ENCODE peak calls at places on chromosomes 16 and 17, in six cellular contexts. W is neural progenitor cell, D is endothelial cell, T is endodermal cell, F is HL-60, L is kidney epithelial cell. C is an unnamed sample.

GRCh38 chr17:81573794-81574642 is 21.9 kb upstream of the FAAP100 start:
- DNase-seq in D (no peak), W (no peak), T (no peak), L (no peak), F (no peak), C (no peak)

GRCh38 chr17:79485991-79486390 is 124.9 kb downstream of the RBFOX3 start:
- DNase-seq in D (no peak), W (no peak), L (no peak), F (no peak), T (no peak), C (no peak)

GRCh38 chr17:27552467-27552779 is 78.6 kb upstream of the LGALS9 start:
- DNase-seq in T (peak; percentile 80), W (no peak), D (no peak), L (no peak), F (no peak), C (peak; percentile 42)

GRCh38 chr17:8007836-8008235 is 5.4 kb downstream of the GUCY2D start:
- DNase-seq in F (no peak), W (no peak), L (no peak), T (no peak), D (no peak), C (no peak)

GRCh38 chr16:48347980-48348379 is 37.2 kb downstream of the SIAH1 start:
- DNase-seq in L (no peak), D (no peak), F (no peak), W (no peak), T (no peak), C (no peak)

GRCh38 chr17:64448665-64449512 is at the start of gene MILR1:
- DNase-seq in L (no peak), D (no peak), W (no peak), F (peak; percentile 97), T (no peak), C (no peak)

GRCh38 chr17:81409190-81409935 is 14.1 kb downstream of the BAHCC1 start:
- DNase-seq in W (peak; percentile 75), T (peak; percentile 86), D (no peak), L (no peak), F (no peak), C (no peak)

GRCh38 chr17:41812176-41813038 is at the start of gene FKBP10:
- DNase-seq in L (no peak), W (peak; percentile 95), D (peak; percentile 77), T (peak; percentile 96), F (peak; percentile 3), C (peak; percentile 66)

GRCh38 chr16:72124761-72125634 is 31.4 kb downstream of the DHX38 start:
- DNase-seq in F (peak; percentile 74), D (peak; percentile 76), L (peak; percentile 26), W (peak; percentile 80), T (peak; percentile 96), C (peak; percentile 73)

GRCh38 chr17:77491921-77492445 is 351.2 kb downstream of the SEC14L1 start:
- DNase-seq in F (no peak), W (no peak), D (no peak), T (peak; percentile 41), L (no peak), C (peak; percentile 82)

GRCh38 chr17:36127199-36127881 is 23.7 kb downstream of the CCL4 start:
- DNase-seq in F (no peak), L (no peak), D (no peak), W (no peak), T (no peak), C (peak; percentile 18)

GRCh38 chr17:3603119-3603869 is 5.9 kb downstream of the TRPV1 start:
- DNase-seq in W (no peak), D (no peak), L (peak; percentile 32), T (no peak), F (no peak), C (no peak)

GRCh38 chr17:3916013-3916696 is at the start of gene P2RX1:
- DNase-seq in W (no peak), L (no peak), F (peak; percentile 92), D (no peak), T (no peak), C (peak; percentile 78)

GRCh38 chr16:84308120-84308519 is 13.4 kb downstream of the WFDC1 start:
- DNase-seq in L (no peak), T (peak; percentile 91), W (peak; percentile 88), F (peak; percentile 25), D (peak; percentile 75), C (peak; percentile 38)

GRCh38 chr17:14359251-14359939 is 58.5 kb downstream of the HS3ST3B1 start:
- DNase-seq in D (no peak), F (peak; percentile 72), T (peak; percentile 68), L (no peak), W (no peak), C (peak; percentile 88)

GRCh38 chr16:4060823-4061222 is 55.4 kb downstream of the ADCY9 start:
- DNase-seq in L (no peak), W (no peak), D (no peak), F (no peak), T (no peak), C (no peak)

GRCh38 chr16:23141959-23142740 is 7.1 kb downstream of the USP31 start:
- DNase-seq in L (no peak), D (no peak), T (no peak), W (no peak), F (no peak), C (no peak)

GRCh38 chr16:30902070-30902972 is 5.9 kb downstream of the CTF1 start:
- DNase-seq in W (peak; percentile 92), T (peak; percentile 88), D (peak; percentile 84), L (no peak), F (peak; percentile 74), C (peak; percentile 62)

GRCh38 chr17:29195465-29196081 is 15.4 kb upstream of the MYO18A start:
- DNase-seq in L (no peak), T (peak; percentile 61), W (no peak), F (peak; percentile 90), D (no peak), C (peak; percentile 20)

GRCh38 chr17:9028171-9028570 is 6.9 kb downstream of the NTN1 start:
- DNase-seq in F (no peak), T (peak; percentile 66), W (no peak), D (no peak), L (no peak), C (no peak)

DNA sequence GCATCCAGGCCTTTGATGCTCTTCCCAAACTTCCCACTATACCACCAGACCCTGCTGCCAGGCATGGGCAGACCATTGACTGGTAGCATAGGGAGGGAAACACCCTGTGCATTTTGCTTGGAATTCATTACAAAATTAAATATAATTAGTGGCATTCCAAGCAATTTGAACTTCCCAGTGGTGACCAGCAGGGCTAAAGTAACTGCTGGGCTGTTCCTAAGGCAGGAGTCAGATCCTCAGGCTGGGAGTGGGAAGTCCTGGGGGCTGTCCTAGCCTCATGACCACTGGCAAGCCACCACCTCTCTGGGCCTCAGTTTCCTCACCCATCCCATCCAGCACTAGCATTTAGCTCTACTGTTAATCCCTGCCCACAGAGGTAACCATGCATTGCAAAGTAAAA is 3.7 kb downstream of the PRR15L start:
- DNase-seq in F (no peak), L (no peak), D (no peak), T (no peak), W (no peak), C (no peak)
- TF ChIP-seq CTCF in F (no peak), L (no peak), D (no peak), T (peak; percentile 57), W (peak; percentile 15), C (no peak)

DNA sequence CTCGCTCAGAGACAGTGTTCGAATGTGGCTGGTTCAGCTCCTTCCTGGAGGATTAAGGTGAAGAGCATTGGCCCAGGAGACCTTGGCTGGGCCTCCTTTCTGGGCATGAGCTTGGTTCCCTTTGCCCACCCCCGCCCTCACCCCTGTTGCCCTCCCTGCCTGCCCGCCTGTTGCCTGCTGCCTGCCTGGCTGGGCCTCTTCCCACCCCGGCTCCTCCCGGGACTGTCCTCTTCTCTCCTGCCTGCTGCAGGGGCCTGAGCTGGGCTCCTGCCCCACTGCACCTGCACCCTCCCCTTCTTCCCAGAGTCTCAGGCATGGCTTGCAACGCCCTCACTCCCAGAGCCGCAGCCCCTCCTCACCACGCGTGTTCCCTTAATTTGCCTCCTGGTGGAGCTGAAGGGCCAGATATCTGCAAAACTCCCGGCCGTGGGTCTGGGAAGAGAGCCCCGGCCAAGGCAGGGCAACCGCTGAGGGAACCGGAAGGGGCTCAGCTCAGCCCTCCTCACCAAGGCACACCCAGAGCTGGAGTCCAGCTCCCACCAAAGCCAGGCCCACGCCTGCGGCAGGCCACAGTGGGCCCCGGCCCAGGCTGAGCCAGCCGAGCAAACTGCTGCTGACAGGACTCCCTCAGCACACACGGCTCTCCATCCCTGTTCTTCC is 31.2 kb downstream of the MNT start:
- DNase-seq in T (peak; percentile 89), L (no peak), W (peak; percentile 62), F (peak; percentile 1), D (peak; percentile 45), C (no peak)
- TF ChIP-seq CTCF in T (peak; percentile 51), L (peak; percentile 6), W (peak; percentile 37), F (no peak), D (no peak), C (no peak)

GRCh38 chr16:82750078-82750477 is 123.3 kb downstream of the CDH13 start:
- DNase-seq in F (no peak), W (no peak), L (no peak), T (no peak), D (no peak), C (no peak)

GRCh38 chr16:82753821-82754220 is 127.1 kb downstream of the CDH13 start:
- DNase-seq in L (no peak), T (no peak), F (no peak), W (no peak), D (no peak), C (no peak)

GRCh38 chr16:82751020-82751419 is 124.3 kb downstream of the CDH13 start:
- DNase-seq in L (no peak), D (no peak), F (peak; percentile 2), W (no peak), T (no peak), C (no peak)

GRCh38 chr16:82744958-82745357 is 118.2 kb downstream of the CDH13 start:
- DNase-seq in F (no peak), T (no peak), L (no peak), W (no peak), D (no peak), C (no peak)

DNA sequence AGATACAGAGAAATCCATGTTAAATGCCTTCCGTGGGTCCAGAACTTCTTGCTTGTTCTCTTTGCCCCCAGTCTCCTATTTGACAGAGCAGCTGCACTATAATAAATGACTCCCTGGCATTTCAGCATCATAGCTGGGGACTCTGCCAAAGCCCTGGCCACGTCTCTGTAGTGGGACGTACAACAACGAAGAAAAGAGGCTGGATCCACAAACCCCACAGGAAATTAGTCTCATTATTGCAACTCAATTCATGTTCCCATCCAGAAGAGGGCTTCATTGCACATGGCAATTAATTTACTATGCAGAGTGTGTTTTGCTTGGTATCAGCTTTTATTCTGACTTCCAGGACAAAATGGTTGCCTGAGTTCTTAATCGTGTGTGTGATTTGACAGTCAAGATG is 121.3 kb downstream of the CDH13 start:
- DNase-seq in W (no peak), F (no peak), D (no peak), L (no peak), T (no peak), C (no peak)
- TF ChIP-seq CTCF in W (no peak), F (no peak), D (no peak), L (no peak), T (no peak), C (no peak)

GRCh38 chr17:32222621-32223020 is 43.0 kb upstream of the RHBDL3 start:
- DNase-seq in T (no peak), F (no peak), L (no peak), D (no peak), W (no peak), C (peak; percentile 11)
- TF ChIP-seq CTCF in T (peak; percentile 15), F (no peak), L (no peak), D (no peak), W (no peak), C (no peak)